ENCODE peak calls at places on chromosome 19, in six cellular contexts. N is psoas muscle, J is NB4, P is right lobe of liver, Z is BJ, L is AG04450. H is an unnamed sample.

GRCh38 chr19:1361601-1362384 is 21.9 kb upstream of the NDUFS7 start:
- DNase-seq in N (no peak), P (peak), J (no peak), L (no peak), Z (no peak), H (no peak)

GRCh38 chr19:18320865-18321728 is 1.8 kb downstream of the LSM4 start:
- DNase-seq in J (no peak), L (no peak), N (no peak), Z (no peak), P (no peak), H (peak)

GRCh38 chr19:46830864-46831263 is 19.8 kb downstream of the AP2S1 start:
- DNase-seq in Z (no peak), J (no peak), L (no peak), P (no peak), N (no peak), H (no peak)

GRCh38 chr19:4868286-4868834 is 893 bp upstream of the PLIN3 start:
- DNase-seq in N (peak), J (no peak), P (no peak), L (no peak), Z (no peak), H (no peak)

GRCh38 chr19:48568345-48568886 is 16.4 kb downstream of the SULT2B1 start:
- DNase-seq in N (peak), L (peak), P (no peak), Z (peak), J (peak), H (no peak)

GRCh38 chr19:4709440-4710280 is 14.0 kb downstream of the DPP9 start:
- DNase-seq in L (no peak), Z (no peak), N (peak), J (no peak), P (peak), H (no peak)

GRCh38 chr19:49502866-49503581 is 6.8 kb downstream of the RPS11 start:
- DNase-seq in Z (peak), J (peak), P (no peak), L (peak), N (no peak), H (peak)

GRCh38 chr19:1566392-1567115 is 1.6 kb downstream of the MEX3D start:
- DNase-seq in J (no peak), Z (peak), P (peak), L (peak), N (peak), H (peak)

GRCh38 chr19:6674868-6675305 is 4.9 kb upstream of the TNFSF14 start:
- DNase-seq in L (no peak), N (peak), Z (peak), J (peak), P (peak), H (no peak)

GRCh38 chr19:42512743-42513304 is 15.5 kb downstream of the CEACAM1 start:
- DNase-seq in L (no peak), N (no peak), P (no peak), J (no peak), Z (no peak), H (no peak)

GRCh38 chr19:14091086-14091884 is 734 bp upstream of the SAMD1 start:
- DNase-seq in P (no peak), N (no peak), J (peak), Z (no peak), L (no peak), H (peak)

DNA sequence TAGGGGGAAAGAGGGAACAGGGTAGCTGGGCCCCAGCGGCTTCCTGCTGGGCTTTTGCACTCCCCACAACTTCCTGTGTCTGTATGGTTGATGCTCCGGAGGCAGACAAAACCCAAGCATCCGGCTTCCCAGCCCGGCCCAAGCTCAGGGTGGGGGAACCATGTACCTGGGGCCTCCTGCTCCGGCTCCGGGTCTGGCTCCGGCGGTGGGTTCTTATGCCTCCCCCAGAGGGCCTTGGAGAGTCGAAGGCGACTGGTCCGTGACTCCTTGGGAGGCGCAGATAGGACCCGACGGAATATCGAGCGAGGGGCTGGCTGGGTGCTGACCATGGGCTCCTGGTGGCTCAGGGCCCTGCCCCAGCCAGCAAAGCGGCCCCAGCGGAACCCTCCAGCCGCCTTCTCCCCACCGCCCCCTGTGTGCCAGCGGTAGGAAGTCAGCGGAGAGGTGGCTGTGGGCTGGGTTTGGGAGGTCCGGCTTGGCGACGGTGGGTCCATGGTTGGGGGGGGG is 426 bp downstream of the RASAL3 start:
- DNase-seq in N (peak), L (no peak), Z (no peak), J (peak), P (peak), H (no peak)
- TF ChIP-seq CTCF in N (no peak), L (no peak), Z (no peak), J (no peak), P (no peak), H (no peak)

DNA sequence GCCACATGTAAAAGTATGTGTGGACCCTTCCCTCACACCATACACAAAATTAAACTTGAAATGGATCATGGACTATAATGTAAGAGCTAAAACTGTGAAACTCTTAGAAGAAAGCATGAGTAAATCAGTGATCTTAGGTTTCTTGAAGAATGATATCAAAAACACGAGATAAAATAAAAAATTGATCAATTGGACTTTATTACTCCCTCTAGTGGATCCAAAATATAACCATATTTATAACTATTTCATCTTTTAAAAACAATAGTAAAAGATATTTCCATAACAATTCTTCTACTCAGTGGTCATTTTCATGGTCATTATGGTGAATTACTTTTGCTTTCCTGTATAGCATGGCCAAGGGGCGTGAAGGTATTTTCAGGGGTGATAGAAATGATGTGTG is 174.6 kb upstream of the LSM14A start:
- DNase-seq in Z (no peak), L (no peak), P (no peak), N (no peak), J (no peak), H (no peak)
- TF ChIP-seq CTCF in Z (peak), L (peak), P (peak), N (no peak), J (no peak), H (peak)

GRCh38 chr19:35746556-35746955 is 1.1 kb downstream of the PSENEN start:
- DNase-seq in J (no peak), L (no peak), N (no peak), Z (no peak), P (no peak), H (no peak)
- TF ChIP-seq CTCF in J (no peak), L (no peak), N (no peak), Z (no peak), P (no peak), H (no peak)

GRCh38 chr19:33332248-33332647 is 29.9 kb upstream of the CEBPA start:
- DNase-seq in N (no peak), J (peak), P (no peak), L (no peak), Z (no peak), H (no peak)

GRCh38 chr19:33334271-33334670 is 31.9 kb upstream of the CEBPA start:
- DNase-seq in J (no peak), N (no peak), P (no peak), L (no peak), Z (no peak), H (no peak)

GRCh38 chr19:33335446-33335845 is 33.1 kb upstream of the CEBPA start:
- DNase-seq in P (no peak), Z (no peak), N (no peak), L (no peak), J (no peak), H (no peak)

GRCh38 chr19:33333151-33333550 is 30.8 kb upstream of the CEBPA start:
- DNase-seq in P (no peak), N (no peak), J (no peak), Z (no peak), L (no peak), H (no peak)

DNA sequence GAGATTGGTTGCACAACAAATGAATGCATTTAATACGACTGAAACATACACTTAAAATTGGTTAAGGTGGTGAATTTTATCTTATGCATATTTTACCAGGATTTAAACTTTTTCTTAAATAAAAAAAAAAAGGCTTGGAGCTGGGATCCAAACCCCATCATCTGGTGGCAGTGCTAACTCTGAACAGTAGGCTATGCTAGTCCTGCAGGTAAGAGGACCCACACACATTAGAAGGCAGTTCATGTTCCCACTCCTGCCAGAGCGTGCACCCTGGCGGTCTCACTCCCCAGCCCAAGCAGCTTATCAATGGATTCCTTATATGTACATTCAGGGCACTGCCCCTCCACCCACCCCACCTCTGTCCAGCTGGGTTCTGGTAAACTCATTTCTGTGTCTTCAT is 31.3 kb upstream of the CEBPA start:
- DNase-seq in P (no peak), Z (no peak), J (no peak), N (no peak), L (no peak), H (no peak)
- TF ChIP-seq CTCF in P (peak), Z (no peak), J (no peak), N (no peak), L (no peak), H (no peak)

DNA sequence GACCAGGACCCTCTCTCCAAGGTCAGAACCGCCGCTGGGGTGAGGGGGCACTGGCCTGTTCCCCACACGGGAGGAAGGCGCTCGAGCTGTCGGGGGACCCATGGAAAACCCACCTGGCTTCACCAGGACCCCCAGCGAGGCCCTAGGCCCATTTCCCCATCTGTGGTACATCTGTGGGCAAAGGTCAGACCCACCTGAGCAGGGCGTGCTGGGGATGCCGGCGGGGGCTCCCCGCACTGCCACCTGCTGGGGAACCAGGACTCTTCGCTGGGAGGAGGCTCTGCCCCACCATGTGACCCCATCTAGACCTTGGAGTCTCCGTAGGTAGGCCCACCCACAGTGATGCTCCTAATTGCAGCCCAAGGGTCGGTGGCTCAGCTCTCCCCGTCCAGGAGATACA is 511 bp downstream of the WDR88 start:
- DNase-seq in Z (no peak), N (no peak), L (no peak), P (no peak), J (no peak), H (peak)
- TF ChIP-seq CTCF in Z (peak), N (no peak), L (peak), P (no peak), J (peak), H (peak)

DNA sequence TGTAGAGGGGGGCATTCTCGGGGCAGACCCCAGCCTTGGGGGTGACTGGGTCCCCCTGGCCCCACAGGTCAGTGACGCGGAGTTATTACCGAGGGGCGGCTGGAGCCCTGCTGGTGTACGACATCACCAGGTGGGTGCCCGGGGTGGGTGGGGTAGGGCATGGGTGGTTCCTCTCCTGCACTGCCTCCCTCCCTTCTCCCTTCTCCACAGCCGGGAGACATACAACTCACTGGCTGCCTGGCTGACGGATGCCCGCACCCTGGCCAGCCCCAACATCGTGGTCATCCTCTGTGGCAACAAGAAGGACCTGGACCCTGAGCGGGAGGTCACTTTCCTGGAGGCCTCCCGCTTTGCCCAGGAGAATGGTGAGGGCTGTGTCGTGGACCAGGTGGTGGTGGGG is 5.7 kb downstream of the RAB4B start:
- DNase-seq in Z (no peak), J (no peak), N (no peak), L (no peak), P (no peak), H (no peak)
- TF ChIP-seq CTCF in Z (no peak), J (no peak), N (no peak), L (no peak), P (no peak), H (no peak)

DNA sequence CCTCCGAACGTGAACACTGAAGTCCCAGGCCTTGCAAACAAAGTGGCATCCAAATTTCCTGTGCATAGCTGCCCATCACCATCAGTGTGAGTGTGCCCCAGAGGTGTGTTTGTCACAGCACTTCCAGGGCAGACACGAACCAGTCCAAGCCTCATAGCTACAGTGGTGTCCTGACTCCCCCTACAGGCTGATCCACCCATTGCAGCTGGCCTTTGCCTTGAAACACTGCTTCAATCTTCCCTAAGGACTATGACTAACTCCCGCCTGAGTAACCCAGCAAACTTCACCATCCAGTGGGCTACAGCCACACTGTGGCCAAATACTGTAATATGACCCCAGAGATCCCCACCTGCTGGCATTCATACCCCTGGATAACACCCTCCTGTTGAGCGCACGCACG is 3.9 kb downstream of the ZNF266 start:
- DNase-seq in J (peak), Z (no peak), P (no peak), L (no peak), N (no peak), H (peak)
- TF ChIP-seq CTCF in J (peak), Z (peak), P (no peak), L (peak), N (peak), H (peak)

GRCh38 chr19:54160182-54160811 is 776 bp upstream of the LENG1 start:
- DNase-seq in P (no peak), Z (no peak), L (no peak), J (peak), N (no peak), H (no peak)

GRCh38 chr19:54156953-54157352 is 2.6 kb downstream of the LENG1 start:
- DNase-seq in Z (no peak), L (no peak), P (no peak), N (no peak), J (no peak), H (no peak)

GRCh38 chr19:54160948-54161347 is 1.4 kb upstream of the LENG1 start:
- DNase-seq in P (no peak), N (no peak), J (no peak), L (no peak), Z (no peak), H (no peak)

GRCh38 chr19:54158812-54159351 is 639 bp downstream of the LENG1 start:
- DNase-seq in J (peak), Z (no peak), N (no peak), L (no peak), P (no peak), H (no peak)

GRCh38 chr19:54159352-54160181 is at the start of gene LENG1:
- DNase-seq in P (peak), N (peak), L (peak), J (peak), Z (peak), H (peak)
- TF ChIP-seq CTCF in P (no peak), N (peak), L (peak), J (no peak), Z (no peak), H (no peak)

GRCh38 chr19:3653865-3654513 is 27.4 kb upstream of the CACTIN start:
- DNase-seq in L (no peak), J (peak), P (no peak), Z (no peak), N (no peak), H (peak)
- TF ChIP-seq CTCF in L (no peak), J (peak), P (no peak), Z (peak), N (no peak), H (peak)

GRCh38 chr19:33438987-33439781 is 65.7 kb downstream of the CEBPG start:
- DNase-seq in Z (no peak), L (no peak), N (peak), J (no peak), P (peak), H (no peak)

GRCh38 chr19:33436360-33437345 is 63.1 kb downstream of the CEBPG start:
- DNase-seq in L (no peak), P (peak), J (no peak), N (peak), Z (no peak), H (no peak)

GRCh38 chr19:33440241-33440640 is 66.7 kb downstream of the CEBPG start:
- DNase-seq in P (peak), L (no peak), J (no peak), Z (no peak), N (peak), H (no peak)

GRCh38 chr19:33437351-33438015 is 64.0 kb downstream of the CEBPG start:
- DNase-seq in Z (no peak), N (no peak), J (no peak), L (no peak), P (peak), H (no peak)

DNA sequence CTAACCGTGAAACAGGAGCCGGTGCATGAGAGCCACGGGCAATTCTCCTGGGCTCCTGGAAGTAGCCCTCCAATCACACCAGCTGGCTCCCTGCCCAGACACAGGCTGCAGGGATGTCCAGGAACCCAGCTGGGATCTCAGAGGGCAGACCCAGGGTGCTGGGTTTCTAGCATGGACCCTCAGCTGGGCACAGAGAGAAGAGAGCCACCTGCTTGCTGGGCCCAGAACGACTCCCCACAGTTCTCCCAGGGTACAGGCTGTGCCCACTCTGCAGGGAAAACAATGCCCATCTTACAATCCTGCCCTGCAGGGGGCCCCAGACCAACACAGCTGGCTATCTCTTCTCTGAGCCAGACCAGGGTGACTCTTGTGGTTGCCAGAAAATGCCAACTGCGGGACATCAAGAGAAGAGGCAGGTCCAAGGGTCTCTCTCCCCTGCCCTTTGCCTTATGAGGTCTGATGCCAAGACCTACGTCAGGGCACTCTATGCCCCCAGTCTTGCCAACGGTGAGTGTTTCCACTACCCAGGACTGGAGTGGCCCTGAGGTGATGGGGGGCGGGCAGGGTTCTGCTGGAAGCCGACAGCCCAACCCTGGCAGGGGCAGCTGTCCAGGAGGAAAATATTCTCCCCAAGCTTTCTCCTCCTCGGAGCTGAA is 64.6 kb downstream of the CEBPG start:
- DNase-seq in P (peak), N (peak), L (no peak), J (no peak), Z (no peak), H (peak)
- TF ChIP-seq CTCF in P (peak), N (no peak), L (no peak), J (peak), Z (peak), H (no peak)

H was measured in endothelial cell.